ENCODE peak calls at places on chromosomes 1 and 21, in ten cellular contexts. M is CD8-positive, alpha-beta T cell; S is ovary; P is Peyer's patch; W is IMR-90; K is prostate gland; B is brain microvascular endothelial cell; G is pancreas; T is heart left ventricle; Y is heart right ventricle. F is an unnamed sample.

GRCh38 chr1:222546548-222547259 is 1.2 kb downstream of the HHIPL2 start:
- DNase-seq in Y (no peak), K (no peak), T (no peak), S (no peak), B (peak; percentile 52), W (peak; percentile 83), M (no peak), P (no peak), G (no peak), F (no peak)

GRCh38 chr1:230095938-230096337 is 28.9 kb downstream of the GALNT2 start:
- DNase-seq in M (no peak), G (no peak), S (no peak), W (no peak), T (no peak), B (no peak), P (no peak), Y (no peak), K (no peak), F (no peak)

GRCh38 chr1:87329756-87330200 is 1.1 kb downstream of the LMO4 start:
- DNase-seq in W (peak; percentile 23), Y (no peak), S (no peak), P (no peak), T (no peak), M (no peak), B (no peak), G (no peak), K (no peak), F (no peak)

GRCh38 chr1:110112656-110113055 is 413 bp downstream of the UBL4B start:
- DNase-seq in B (no peak), Y (no peak), M (no peak), T (peak; percentile 41), P (no peak), W (no peak), S (no peak), G (no peak), K (no peak), F (no peak)

GRCh38 chr1:22044690-22045420 is 7.7 kb upstream of the CDC42 start:
- DNase-seq in G (no peak), M (no peak), P (no peak), T (no peak), S (no peak), Y (no peak), K (no peak), B (peak; percentile 51), W (peak; percentile 69), F (no peak)

GRCh38 chr1:52552236-52552504 is 722 bp downstream of the TUT4 start:
- DNase-seq in B (peak; percentile 36), T (no peak), G (peak; percentile 46), W (peak; percentile 80), S (peak; percentile 53), Y (no peak), M (peak; percentile 59), P (peak; percentile 54), K (peak; percentile 48), F (peak; percentile 55)

GRCh38 chr21:33643658-33644311 is 1.5 kb downstream of the ITSN1 start:
- DNase-seq in Y (no peak), W (no peak), G (no peak), S (no peak), K (no peak), T (no peak), P (no peak), B (no peak), M (no peak), F (peak; percentile 8)

GRCh38 chr1:231827337-231828105 is 200.9 kb downstream of the DISC1 start:
- DNase-seq in G (no peak), S (no peak), Y (no peak), T (no peak), M (no peak), W (peak; percentile 68), K (no peak), P (no peak), B (peak; percentile 31), F (no peak)

GRCh38 chr1:236701782-236702181 is 15.5 kb downstream of the ACTN2 start:
- DNase-seq in W (no peak), K (no peak), M (no peak), B (no peak), S (no peak), P (no peak), Y (no peak), G (no peak), T (no peak), F (no peak)
- H3K27ac ChIP-seq in W (no peak overlapping the region), K (no peak overlapping the region), M (no peak overlapping the region), B (no peak overlapping the region), S (no peak overlapping the region), P (no peak overlapping the region), Y (peak overlapping the region; percentile 83), G (no peak overlapping the region), T (peak overlapping the region; percentile 98), F (no peak overlapping the region)

DNA sequence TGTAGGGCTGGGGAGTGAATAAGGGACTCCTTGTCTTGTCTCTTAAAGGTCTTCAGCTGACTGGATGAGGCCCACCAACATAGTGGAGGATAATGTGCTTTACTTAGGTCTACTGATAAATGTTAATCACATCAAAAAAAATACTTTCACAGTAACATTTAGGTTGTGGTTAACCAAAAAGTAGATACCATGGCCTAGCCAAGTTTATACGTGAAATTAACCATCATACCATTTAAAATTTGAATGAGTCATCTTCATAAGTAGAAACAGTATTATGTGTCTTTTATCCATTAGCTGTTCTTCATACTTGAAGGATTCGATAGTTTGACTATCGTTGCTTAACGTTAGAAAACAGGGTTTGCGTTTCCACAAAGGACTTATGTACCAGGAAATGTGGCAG is 80.9 kb downstream of the MTR start:
- DNase-seq in K (no peak), S (no peak), T (no peak), P (no peak), M (no peak), W (peak; percentile 62), B (no peak), G (no peak), Y (no peak), F (no peak)
- H3K36me3 ChIP-seq in K (no peaks in the 10 kb centered on the region), S (no peaks in the 10 kb centered on the region), T (peaks cover 68% of the 10 kb centered on the region), P (no peaks in the 10 kb centered on the region), M (peaks cover 38% of the 10 kb centered on the region), W (peaks cover 5% of the 10 kb centered on the region), B (peaks cover 2% of the 10 kb centered on the region), G (no peaks in the 10 kb centered on the region), Y (peaks cover 21% of the 10 kb centered on the region), F (peaks cover 39% of the 10 kb centered on the region)

DNA sequence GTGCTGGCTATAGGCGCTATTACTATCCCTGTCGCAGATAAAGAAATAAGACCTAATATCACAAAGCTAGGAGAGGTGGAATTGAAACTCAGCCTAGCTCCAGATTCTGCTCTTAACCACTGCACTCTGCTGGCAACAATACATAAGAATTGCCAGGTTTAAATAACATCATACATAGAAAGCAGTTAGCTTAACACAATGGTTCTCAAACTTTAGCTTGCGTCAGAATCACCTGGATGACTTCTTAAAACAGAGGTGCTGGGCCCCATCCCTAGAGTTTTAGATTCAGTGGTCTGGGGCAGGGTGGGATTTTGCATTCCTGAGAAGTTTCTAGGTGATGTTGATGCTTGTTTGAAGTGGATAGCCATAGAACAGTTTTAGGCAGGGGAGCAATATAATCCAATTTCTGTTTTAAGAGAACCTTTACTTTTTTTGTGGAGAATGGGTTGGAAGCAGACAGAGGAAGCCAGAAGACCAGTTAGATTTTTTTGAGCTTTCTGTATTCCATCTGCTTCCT is 1.1 kb upstream of the POMGNT1 start:
- DNase-seq in S (no peak), W (no peak), Y (no peak), P (peak; percentile 14), K (no peak), B (no peak), G (no peak), M (no peak), T (no peak), F (no peak)
- H3K27ac ChIP-seq in S (no peak overlapping the region), W (no peak overlapping the region), Y (no peak overlapping the region), P (no peak overlapping the region), K (peak overlapping the region; percentile 82), B (no peak overlapping the region), G (no peak overlapping the region), M (no peak overlapping the region), T (peak overlapping the region; percentile 87), F (no peak overlapping the region)

GRCh38 chr1:114753143-114753542 is 4.6 kb downstream of the CSDE1 start:
- DNase-seq in B (no peak), W (no peak), Y (no peak), P (no peak), G (no peak), S (no peak), K (no peak), T (no peak), M (no peak), F (no peak)

GRCh38 chr1:114755006-114755936 is 2.5 kb downstream of the CSDE1 start:
- DNase-seq in G (no peak), M (no peak), K (no peak), W (peak; percentile 19), P (no peak), Y (no peak), T (no peak), S (no peak), B (no peak), F (no peak)

GRCh38 chr1:114749835-114750234 is 7.9 kb downstream of the CSDE1 start:
- DNase-seq in P (no peak), W (no peak), K (no peak), G (no peak), T (no peak), M (no peak), S (no peak), Y (no peak), B (no peak), F (no peak)

GRCh38 chr1:114746450-114747121 is 11.2 kb downstream of the CSDE1 start:
- DNase-seq in Y (no peak), B (no peak), S (no peak), W (no peak), T (no peak), K (no peak), M (no peak), G (no peak), P (no peak), F (no peak)

DNA sequence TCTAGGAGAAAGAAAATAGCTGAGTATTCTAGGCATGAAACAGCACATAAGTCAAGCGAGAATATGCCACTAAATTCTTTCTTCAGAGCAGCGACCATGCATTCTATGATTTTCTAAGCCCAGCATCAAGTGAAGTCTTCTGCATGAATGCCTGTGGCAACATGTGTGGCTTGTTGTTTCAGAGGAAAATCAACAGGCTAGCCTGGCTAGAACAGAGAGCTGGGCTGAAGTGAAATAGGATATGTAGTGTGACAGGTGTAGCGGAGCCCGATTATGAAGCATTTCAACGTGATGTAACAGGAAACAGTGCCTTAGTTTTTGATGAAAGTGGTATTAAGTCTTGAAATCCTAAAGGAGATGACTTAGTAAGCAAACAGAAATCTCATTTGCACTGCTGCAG is 7.0 kb downstream of the CSDE1 start:
- DNase-seq in Y (no peak), S (no peak), P (no peak), K (no peak), T (no peak), W (no peak), B (no peak), M (no peak), G (no peak), F (no peak)
- H3K36me3 ChIP-seq in Y (no peaks in the 10 kb centered on the region), S (no peaks in the 10 kb centered on the region), P (no peaks in the 10 kb centered on the region), K (no peaks in the 10 kb centered on the region), T (peaks cover 44% of the 10 kb centered on the region), W (peaks cover 18% of the 10 kb centered on the region), B (peaks cover 32% of the 10 kb centered on the region), M (peaks cover 32% of the 10 kb centered on the region), G (no peaks in the 10 kb centered on the region), F (peaks cover 48% of the 10 kb centered on the region)